ENCODE peak calls at places on chromosomes 1 and 21, in four cellular contexts. M, J, H and C are unnamed samples.

GRCh38 chr1:230235876-230236275 is 168.8 kb downstream of the GALNT2 start:
- DNase-seq in M (no peak), J (no peak), H (no peak), C (no peak)

GRCh38 chr1:32636793-32637561 is 13.4 kb downstream of the ZBTB8OS start:
- DNase-seq in M (no peak), J (no peak), H (no peak), C (no peak)

GRCh38 chr1:204493145-204493881 is 1.3 kb downstream of the PIK3C2B start:
- DNase-seq in M (no peak), J (no peak), H (peak), C (no peak)

GRCh38 chr21:20215959-20216358 is 782.2 kb upstream of the NCAM2 start:
- DNase-seq in M (no peak), J (no peak), H (no peak), C (no peak)

GRCh38 chr1:230682882-230683610 is 30.9 kb downstream of the AGT start:
- DNase-seq in M (no peak), J (no peak), H (no peak), C (peak)

GRCh38 chr1:1157426-1157913 is 16.2 kb upstream of the TTLL10 start:
- DNase-seq in M (peak), J (peak), H (peak), C (peak)

GRCh38 chr1:74467786-74468377 is 44.5 kb downstream of the LRRC53 start:
- DNase-seq in M (no peak), J (no peak), H (no peak), C (no peak)

GRCh38 chr1:220908757-220909156 is 29.5 kb downstream of the HLX start:
- DNase-seq in M (no peak), J (no peak), H (no peak), C (no peak)

GRCh38 chr1:118147542-118147941 is 37.5 kb downstream of the SPAG17 start:
- DNase-seq in M (no peak), J (no peak), H (no peak), C (peak)

GRCh38 chr1:115651391-115651790 is 9.6 kb downstream of the VANGL1 start:
- DNase-seq in M (no peak), J (no peak), H (peak), C (no peak)

GRCh38 chr1:200414657-200415056 is 4.8 kb upstream of the ZNF281 start:
- DNase-seq in M (no peak), J (no peak), H (no peak), C (no peak)

GRCh38 chr1:234906654-234907053 is 222.0 kb downstream of the TOMM20 start:
- DNase-seq in M (no peak), J (no peak), H (no peak), C (no peak)

GRCh38 chr1:12063141-12064072 is at the start of gene TNFRSF8:
- DNase-seq in M (no peak), J (no peak), H (no peak), C (no peak)

GRCh38 chr1:241608379-241609033 is 31.7 kb downstream of the CHML start:
- DNase-seq in M (no peak), J (no peak), H (no peak), C (no peak)

GRCh38 chr1:45622891-45623394 is 911 bp downstream of the CCDC17 start:
- DNase-seq in M (no peak), J (no peak), H (no peak), C (no peak)

GRCh38 chr1:98049370-98050115 is 128.7 kb upstream of the DPYD start:
- DNase-seq in M (no peak), J (no peak), H (no peak), C (no peak)

GRCh38 chr1:29629401-29629800 is 393.1 kb downstream of the PTPRU start:
- DNase-seq in M (no peak), J (no peak), H (no peak), C (no peak)

GRCh38 chr1:231679109-231679508 is 52.5 kb downstream of the DISC1 start:
- DNase-seq in M (no peak), J (no peak), H (no peak), C (no peak)

GRCh38 chr1:154520333-154520732 is 18.1 kb upstream of the SHE start:
- DNase-seq in M (no peak), J (no peak), H (no peak), C (no peak)

GRCh38 chr1:221688488-221688843 is 53.4 kb downstream of the DUSP10 start:
- DNase-seq in M (no peak), J (no peak), H (no peak), C (no peak)

GRCh38 chr1:186780081-186780480 is 48.7 kb upstream of the PLA2G4A start:
- DNase-seq in M (no peak), J (no peak), H (no peak), C (peak)